ENCODE peak calls at places on chromosomes 12 and 14, in five cellular contexts. O is HCT116, Q is HepG2, G is GM12878, M is K562. Z is an unnamed sample.

GRCh38 chr14:74501135-74501614 is 7.6 kb downstream of the ISCA2 start:
- DNase-seq in O (no peak), Q (peak; percentile 52), G (no peak), M (peak; percentile 19), Z (no peak)

GRCh38 chr14:59969319-59969718 is 49.4 kb downstream of the LRRC9 start:
- DNase-seq in O (no peak), Q (peak; percentile 14), G (no peak), M (no peak), Z (no peak)

GRCh38 chr12:57087689-57088441 is 1.0 kb upstream of the NAB2 start:
- DNase-seq in O (peak; percentile 85), Q (peak; percentile 60), G (peak; percentile 79), M (peak; percentile 80), Z (no peak)

GRCh38 chr12:38025916-38026315 is 290.7 kb upstream of the ALG10B start:
- DNase-seq in O (no peak), Q (no peak), G (no peak), M (no peak), Z (no peak)

GRCh38 chr14:92982941-92983340 is 60.0 kb downstream of the CHGA start:
- DNase-seq in O (no peak), Q (peak; percentile 22), G (no peak), M (no peak), Z (no peak)

GRCh38 chr12:101792046-101792931 is 38.5 kb downstream of the GNPTAB start:
- DNase-seq in O (no peak), Q (no peak), G (no peak), M (no peak), Z (no peak)

GRCh38 chr12:108768591-108769500 is 37.5 kb upstream of the CORO1C start:
- DNase-seq in O (peak; percentile 63), Q (peak; percentile 33), G (peak; percentile 17), M (peak; percentile 39), Z (no peak)

GRCh38 chr12:18045446-18046001 is 44.5 kb downstream of the RERGL start:
- DNase-seq in O (no peak), Q (no peak), G (no peak), M (peak; percentile 7), Z (no peak)

GRCh38 chr14:102370305-102370809 is 7.6 kb downstream of the TECPR2 start:
- DNase-seq in O (no peak), Q (no peak), G (no peak), M (no peak), Z (no peak)

GRCh38 chr14:54589843-54590242 is 22.9 kb downstream of the SAMD4A start:
- DNase-seq in O (no peak), Q (no peak), G (no peak), M (no peak), Z (no peak)

GRCh38 chr14:100664841-100665425 is 61.8 kb upstream of the DLK1 start:
- DNase-seq in O (no peak), Q (no peak), G (no peak), M (no peak), Z (no peak)

GRCh38 chr12:47188576-47189441 is 109.0 kb upstream of the AMIGO2 start:
- DNase-seq in O (no peak), Q (no peak), G (no peak), M (no peak), Z (no peak)

GRCh38 chr12:62260733-62261683 is 804 bp downstream of the USP15 start:
- DNase-seq in O (peak; percentile 23), Q (peak; percentile 47), G (peak; percentile 73), M (peak; percentile 54), Z (no peak)

GRCh38 chr14:51070732-51071131 is 24.2 kb downstream of the TRIM9 start:
- DNase-seq in O (no peak), Q (no peak), G (no peak), M (no peak), Z (no peak)

GRCh38 chr12:53098354-53098981 is 1.0 kb downstream of the IGFBP6 start:
- DNase-seq in O (peak; percentile 41), Q (no peak), G (no peak), M (peak; percentile 31), Z (no peak)

GRCh38 chr14:64542839-64543207 is 2.3 kb downstream of the HSPA2 start:
- DNase-seq in O (no peak), Q (no peak), G (no peak), M (no peak), Z (no peak)

GRCh38 chr14:64539186-64539552 is 1.4 kb upstream of the HSPA2 start:
- DNase-seq in O (no peak), Q (no peak), G (no peak), M (no peak), Z (no peak)

GRCh38 chr14:64541261-64541970 is 875 bp downstream of the HSPA2 start:
- DNase-seq in O (no peak), Q (no peak), G (no peak), M (no peak), Z (no peak)

GRCh38 chr14:64541971-64542838 is 1.7 kb downstream of the HSPA2 start:
- DNase-seq in O (no peak), Q (no peak), G (no peak), M (no peak), Z (no peak)

DNA sequence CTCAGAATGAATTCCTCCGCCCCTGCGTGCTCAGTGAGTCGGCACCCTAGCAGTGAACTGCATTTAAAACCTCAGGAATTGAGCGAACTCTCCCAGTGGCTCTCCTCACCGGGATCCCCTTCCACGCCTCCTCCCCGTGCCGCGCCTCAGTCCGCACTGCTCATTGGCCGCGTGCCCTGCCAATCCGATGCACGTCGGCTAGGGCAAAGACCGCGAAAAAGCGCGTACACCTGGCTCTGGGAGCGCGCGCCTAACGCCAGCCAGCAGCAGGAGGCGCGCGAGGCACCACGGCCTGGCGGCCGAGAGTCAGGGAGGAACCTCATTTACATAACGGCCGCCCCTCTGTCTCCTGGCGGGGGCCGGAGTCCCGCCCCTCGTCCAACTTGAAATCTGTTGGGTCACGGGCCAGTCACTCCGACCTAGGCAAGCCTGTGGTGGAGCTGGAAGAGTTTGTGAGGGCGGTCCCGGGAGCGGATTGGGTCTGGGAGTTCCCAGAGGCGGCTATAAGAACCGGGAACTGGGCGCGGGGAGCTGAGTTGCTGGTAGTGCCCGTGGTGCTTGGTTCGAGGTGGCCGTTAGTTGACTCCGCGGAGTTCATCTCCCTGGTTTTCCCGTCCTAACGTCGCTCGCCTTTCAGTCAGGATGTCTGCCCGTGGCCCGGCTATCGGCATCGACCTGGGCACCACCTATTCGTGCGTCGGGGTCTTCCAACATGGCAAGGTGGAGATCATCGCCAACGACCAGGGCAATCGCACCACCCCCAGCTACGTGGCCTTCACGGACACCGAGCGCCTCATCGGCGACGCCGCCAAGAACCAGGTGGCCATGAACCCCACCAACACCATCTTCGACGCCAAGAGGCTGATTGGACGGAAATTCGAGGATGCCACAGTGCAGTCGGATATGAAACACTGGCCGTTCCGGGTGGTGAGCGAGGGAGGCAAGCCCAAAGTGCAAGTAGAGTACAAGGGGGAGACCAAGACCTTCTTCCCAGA is at the start of gene HSPA2:
- DNase-seq in O (peak; percentile 94), Q (peak; percentile 88), G (peak; percentile 89), M (no peak), Z (peak; percentile 93)
- H3K4me3 ChIP-seq in O (peak within 1 kb of the TSS; percentile 60), Q (peak within 1 kb of the TSS; percentile 70), G (peak within 1 kb of the TSS; percentile 85), M (no peak within 1 kb of the TSS), Z (peak within 1 kb of the TSS; percentile 36)

GRCh38 chr12:127272864-127273263 is 994.1 kb upstream of the TMEM132C start:
- DNase-seq in O (no peak), Q (no peak), G (no peak), M (no peak), Z (no peak)

GRCh38 chr12:127277882-127278281 is 989.1 kb upstream of the TMEM132C start:
- DNase-seq in O (no peak), Q (no peak), G (peak; percentile 9), M (no peak), Z (no peak)

GRCh38 chr12:127270193-127270592 is 996.8 kb upstream of the TMEM132C start:
- DNase-seq in O (no peak), Q (no peak), G (no peak), M (no peak), Z (no peak)

GRCh38 chr12:127271776-127272175 is 995.2 kb upstream of the TMEM132C start:
- DNase-seq in O (no peak), Q (no peak), G (no peak), M (no peak), Z (no peak)

GRCh38 chr12:127273621-127274020 is 993.3 kb upstream of the TMEM132C start:
- DNase-seq in O (no peak), Q (no peak), G (no peak), M (no peak), Z (no peak)
- TF ChIP-seq ZNF274 in O (no peak), Q (no peak), G (no peak), M (no peak), Z (no peak)

DNA sequence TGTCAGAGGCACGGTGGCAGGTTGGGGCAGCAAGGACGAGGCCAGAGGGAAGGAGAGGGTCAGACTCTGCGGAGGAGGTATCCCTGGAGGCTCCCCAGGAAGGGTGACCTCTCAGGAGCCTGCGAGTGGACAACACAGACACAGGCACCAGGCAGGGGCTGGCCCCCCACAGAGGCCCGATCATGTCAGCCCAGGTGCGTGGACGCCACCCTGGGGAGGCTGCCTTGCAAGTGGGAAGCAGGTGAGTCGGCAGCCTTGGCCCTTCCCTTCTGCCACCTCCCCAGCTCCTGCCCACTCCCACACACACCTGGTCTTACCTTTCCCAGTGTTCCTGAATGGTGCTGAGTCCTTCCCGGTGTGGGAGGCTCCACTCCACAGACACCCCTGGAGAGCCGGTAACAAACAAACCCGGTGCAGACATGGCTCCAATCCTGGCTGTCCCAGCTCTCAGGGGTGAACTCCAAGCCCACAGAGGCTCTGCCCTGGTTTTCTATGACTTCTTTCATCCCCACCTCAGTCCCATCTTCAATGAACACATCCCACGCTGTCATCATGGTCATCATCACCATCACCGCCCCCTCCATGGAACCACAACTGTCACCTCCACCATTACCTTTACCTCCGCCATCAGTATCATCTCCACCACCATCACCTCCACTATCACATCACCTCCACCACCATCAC is 5.2 kb downstream of the ZBTB42 start:
- DNase-seq in O (no peak), Q (no peak), G (no peak), M (no peak), Z (no peak)
- H3K9ac ChIP-seq in O (no peak overlapping the region), Q (no peak overlapping the region), G (no peak overlapping the region), M (no peak overlapping the region), Z (no peak overlapping the region)

GRCh38 chr12:79688376-79689040 is 2.3 kb downstream of the PAWR start:
- DNase-seq in O (no peak), Q (no peak), G (no peak), M (no peak), Z (no peak)
- H3K4me3 ChIP-seq in O (peak overlapping the region; percentile 65), Q (peak overlapping the region; percentile 96), G (peak overlapping the region; percentile 96), M (no peak overlapping the region), Z (peak overlapping the region; percentile 91)

DNA sequence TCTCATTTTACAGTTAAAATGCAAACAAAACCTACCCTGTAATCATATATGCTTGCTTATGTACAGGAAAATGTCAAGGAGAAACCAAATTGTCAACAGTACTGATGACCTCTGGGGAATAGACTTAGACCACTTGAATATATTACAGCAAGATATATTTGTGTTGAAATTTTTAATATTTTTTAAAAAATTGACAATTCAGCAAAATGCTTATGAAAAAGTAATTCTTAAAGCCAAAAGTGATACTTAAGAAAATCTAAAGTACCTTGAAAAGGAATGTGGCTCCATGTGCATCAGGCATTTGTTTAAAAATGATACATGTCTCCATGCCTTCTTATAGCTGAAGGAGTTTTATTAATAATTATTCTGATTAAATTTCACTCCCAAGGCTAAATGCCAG is 49.2 kb downstream of the PTPN21 start:
- DNase-seq in O (no peak), Q (no peak), G (no peak), M (no peak), Z (no peak)
- TF ChIP-seq ZNF274 in O (no peak), Q (no peak), G (no peak), M (no peak), Z (no peak)

GRCh38 chr12:115528466-115528865 is 749.0 kb downstream of the MED13L start:
- DNase-seq in O (no peak), Q (no peak), G (no peak), M (no peak), Z (no peak)
- H3K9ac ChIP-seq in O (no peak overlapping the region), Q (no peak overlapping the region), G (no peak overlapping the region), M (no peak overlapping the region), Z (no peak overlapping the region)

GRCh38 chr14:104223101-104223809 is 84.9 kb downstream of the KIF26A start:
- DNase-seq in O (no peak), Q (no peak), G (no peak), M (peak; percentile 60), Z (no peak)
- H3K4me3 ChIP-seq in O (no peak overlapping the region), Q (no peak overlapping the region), G (no peak overlapping the region), M (no peak overlapping the region), Z (no peak overlapping the region)